ENCODE peak calls at places on chromosome 1, in five cellular contexts. M is B cell, Q is mucosa of descending colon, J is endothelial cell, Y is fibroblast of lung. C is an unnamed sample.

GRCh38 chr1:61160526-61160925 is 78.2 kb downstream of the NFIA start:
- DNase-seq in M (no peak), Q (no peak), J (no peak), Y (no peak), C (no peak)

GRCh38 chr1:232179896-232180760 is 449.8 kb downstream of the SIPA1L2 start:
- DNase-seq in M (no peak), Q (no peak), J (no peak), Y (no peak), C (no peak)

GRCh38 chr1:41329662-41330587 is 31.3 kb upstream of the FOXO6 start:
- DNase-seq in M (no peak), Q (no peak), J (no peak), Y (no peak), C (no peak)

GRCh38 chr1:215262106-215262505 is 179.6 kb downstream of the KCNK2 start:
- DNase-seq in M (no peak), Q (no peak), J (no peak), Y (no peak), C (no peak)

GRCh38 chr1:54619749-54620148 is 3.6 kb downstream of the FAM151A start:
- DNase-seq in M (no peak), Q (no peak), J (no peak), Y (no peak), C (no peak)

GRCh38 chr1:26784023-26784871 is 3.5 kb upstream of the PIGV start:
- DNase-seq in M (no peak), Q (peak; percentile 88), J (no peak), Y (peak; percentile 98), C (no peak)

GRCh38 chr1:69567847-69568434 is at the start of gene LRRC7:
- DNase-seq in M (no peak), Q (peak; percentile 9), J (peak; percentile 43), Y (no peak), C (peak; percentile 17)

GRCh38 chr1:101388904-101389546 is 152.2 kb downstream of the S1PR1 start:
- DNase-seq in M (peak; percentile 31), Q (no peak), J (no peak), Y (no peak), C (no peak)

GRCh38 chr1:46568614-46569013 is 17.2 kb upstream of the KNCN start:
- DNase-seq in M (no peak), Q (no peak), J (no peak), Y (no peak), C (no peak)

GRCh38 chr1:247324204-247324787 is 7.4 kb downstream of the ZNF496 start:
- DNase-seq in M (no peak), Q (no peak), J (no peak), Y (no peak), C (no peak)

GRCh38 chr1:198730952-198731351 is 92.1 kb downstream of the PTPRC start:
- DNase-seq in M (no peak), Q (no peak), J (no peak), Y (peak; percentile 11), C (no peak)
- TF ChIP-seq CTCF in M (no peak), Q (no peak), J (no peak), Y (no peak), C (no peak)

DNA sequence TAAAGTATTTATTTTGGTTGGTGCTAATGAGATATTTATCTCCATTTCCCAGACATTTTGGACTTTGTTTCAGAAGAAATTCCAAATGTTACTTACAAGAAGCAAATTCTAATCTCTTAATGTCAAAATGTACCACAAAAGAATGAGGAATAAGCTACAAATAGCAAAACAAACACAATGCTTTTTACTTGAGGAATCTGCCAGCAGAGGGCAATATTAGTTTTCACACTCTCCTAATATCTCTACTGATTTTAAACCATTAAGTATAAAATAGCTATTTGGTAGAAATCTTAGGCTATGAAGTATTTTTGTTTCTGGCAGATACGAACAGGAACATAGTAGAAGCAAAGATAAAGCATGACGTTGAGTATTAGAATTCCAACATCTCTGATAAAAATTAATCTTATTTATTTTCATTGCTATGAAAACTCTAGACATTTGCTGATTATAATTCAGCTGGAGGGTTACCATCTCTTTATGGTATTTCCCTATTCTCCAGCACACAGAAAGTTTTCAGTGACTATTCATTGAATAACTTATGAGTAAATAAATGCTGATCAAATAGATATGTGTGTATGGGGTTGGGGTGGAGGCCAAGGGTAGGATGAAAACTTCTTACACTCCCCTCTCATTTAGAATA is 13.4 kb upstream of the HMCN1 start:
- DNase-seq in M (peak; percentile 8), Q (no peak), J (no peak), Y (peak; percentile 72), C (no peak)
- TF ChIP-seq CTCF in M (peak; percentile 46), Q (no peak), J (peak; percentile 40), Y (peak; percentile 61), C (peak; percentile 15)

GRCh38 chr1:201626629-201627275 is 87.8 kb downstream of the NAV1 start:
- DNase-seq in M (no peak), Q (no peak), J (no peak), Y (no peak), C (no peak)

GRCh38 chr1:201625711-201626300 is 86.9 kb downstream of the NAV1 start:
- DNase-seq in M (no peak), Q (no peak), J (no peak), Y (no peak), C (no peak)

GRCh38 chr1:201622824-201623223 is 83.9 kb downstream of the NAV1 start:
- DNase-seq in M (no peak), Q (no peak), J (no peak), Y (no peak), C (no peak)

GRCh38 chr1:201622353-201622752 is 83.4 kb downstream of the NAV1 start:
- DNase-seq in M (no peak), Q (no peak), J (no peak), Y (no peak), C (no peak)

GRCh38 chr1:201624741-201625646 is 86.1 kb downstream of the NAV1 start:
- DNase-seq in M (no peak), Q (no peak), J (no peak), Y (peak; percentile 98), C (no peak)
- TF ChIP-seq CTCF in M (no peak), Q (no peak), J (no peak), Y (peak; percentile 28), C (no peak)

GRCh38 chr1:43986712-43987111 is 4.7 kb upstream of the CCDC24 start:
- DNase-seq in M (no peak), Q (peak; percentile 69), J (no peak), Y (no peak), C (no peak)
- TF ChIP-seq CTCF in M (no peak), Q (no peak), J (no peak), Y (peak; percentile 9), C (no peak)

DNA sequence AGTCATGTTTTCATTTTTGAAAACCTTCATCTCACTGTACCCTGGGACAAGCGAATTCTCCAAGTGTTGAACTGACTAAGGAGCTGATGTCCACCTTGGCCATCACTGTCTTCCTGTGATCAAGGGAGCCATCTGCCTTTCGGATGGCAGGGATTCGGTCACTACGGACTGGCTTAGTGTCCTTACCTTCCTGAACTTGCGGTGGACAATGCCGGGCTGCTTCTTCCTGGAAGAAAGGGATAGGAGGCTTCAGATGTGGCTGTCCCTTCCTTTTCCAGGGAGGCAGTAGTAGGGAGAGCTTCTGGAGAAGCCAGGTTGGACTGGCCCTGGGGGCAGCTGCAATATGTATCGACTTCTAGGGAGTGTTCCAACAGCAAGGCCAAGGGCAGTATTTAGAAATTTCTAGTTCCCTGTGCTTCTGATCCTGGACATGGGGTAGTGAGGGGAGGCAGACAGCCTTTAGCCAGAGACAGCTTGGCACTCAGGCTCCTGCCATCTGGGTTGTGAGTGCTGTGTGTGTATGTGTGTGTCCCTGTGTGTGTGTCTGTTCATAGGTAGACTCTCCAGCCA is 114.6 kb downstream of the IER5 start:
- DNase-seq in M (no peak), Q (no peak), J (no peak), Y (no peak), C (no peak)
- TF ChIP-seq CTCF in M (no peak), Q (no peak), J (no peak), Y (no peak), C (no peak)